ENCODE peak calls at places on chromosomes 3 and 15, in nine cellular contexts. A, D, I, E, F, X, K, C and P are unnamed samples.

GRCh38 chr3:119346076-119346496 is 51.9 kb downstream of the ARHGAP31 start:
- DNase-seq in A (no peak), D (no peak), I (no peak), E (no peak), F (no peak), X (no peak), K (no peak), C (no peak), P (no peak)

GRCh38 chr3:13013994-13014754 is 59.1 kb downstream of the IQSEC1 start:
- DNase-seq in A (peak), D (no peak), I (peak), E (no peak), F (no peak), X (no peak), K (peak), C (no peak), P (no peak)

GRCh38 chr15:77629070-77630030 is 3.4 kb downstream of the LINGO1 start:
- DNase-seq in A (no peak), D (no peak), I (no peak), E (no peak), F (no peak), X (no peak), K (no peak), C (no peak), P (no peak)

GRCh38 chr3:100335137-100335833 is 728 bp downstream of the NIT2 start:
- DNase-seq in A (no peak), D (no peak), I (peak), E (no peak), F (no peak), X (no peak), K (no peak), C (peak), P (no peak)

GRCh38 chr3:194136519-194137313 is 768 bp downstream of the HES1 start:
- DNase-seq in A (no peak), D (no peak), I (peak), E (peak), F (peak), X (no peak), K (peak), C (peak), P (no peak)

GRCh38 chr15:43511012-43511885 is 6.2 kb upstream of the MAP1A start:
- DNase-seq in A (no peak), D (no peak), I (no peak), E (no peak), F (no peak), X (peak), K (peak), C (peak), P (no peak)

GRCh38 chr15:25247418-25248030 is 191.3 kb downstream of the UBE3A start:
- DNase-seq in A (no peak), D (no peak), I (peak), E (peak), F (no peak), X (no peak), K (no peak), C (peak), P (no peak)

GRCh38 chr15:30072630-30073029 is 10.1 kb upstream of the GOLGA8J start:
- DNase-seq in A (no peak), D (no peak), I (no peak), E (no peak), F (no peak), X (no peak), K (no peak), C (no peak), P (no peak)

GRCh38 chr15:100311099-100311751 is 30.6 kb downstream of the ADAMTS17 start:
- DNase-seq in A (no peak), D (no peak), I (no peak), E (no peak), F (no peak), X (no peak), K (no peak), C (no peak), P (no peak)

GRCh38 chr3:183941216-183941615 is 56.5 kb upstream of the PARL start:
- DNase-seq in A (no peak), D (no peak), I (no peak), E (no peak), F (no peak), X (no peak), K (no peak), C (no peak), P (no peak)

GRCh38 chr15:31271706-31272557 is 54.7 kb upstream of the KLF13 start:
- DNase-seq in A (no peak), D (no peak), I (no peak), E (peak), F (no peak), X (no peak), K (no peak), C (peak), P (no peak)

GRCh38 chr3:165518346-165518745 is 318.9 kb downstream of the BCHE start:
- DNase-seq in A (no peak), D (no peak), I (no peak), E (no peak), F (no peak), X (no peak), K (no peak), C (no peak), P (no peak)

GRCh38 chr15:42808921-42809320 is 72.0 kb upstream of the CDAN1 start:
- DNase-seq in A (no peak), D (no peak), I (no peak), E (no peak), F (no peak), X (no peak), K (no peak), C (no peak), P (no peak)

GRCh38 chr3:188929138-188929537 is 242.6 kb upstream of the TPRG1 start:
- DNase-seq in A (no peak), D (no peak), I (no peak), E (no peak), F (no peak), X (no peak), K (no peak), C (no peak), P (no peak)

GRCh38 chr15:92578096-92578835 is 77.3 kb downstream of the FAM174B start:
- DNase-seq in A (no peak), D (no peak), I (no peak), E (no peak), F (no peak), X (no peak), K (no peak), C (peak), P (no peak)

GRCh38 chr3:147816770-147817169 is 407.6 kb downstream of the ZIC1 start:
- DNase-seq in A (no peak), D (no peak), I (no peak), E (no peak), F (no peak), X (no peak), K (no peak), C (no peak), P (no peak)

GRCh38 chr15:78933187-78934062 is 11.4 kb downstream of the CTSH start:
- DNase-seq in A (peak), D (no peak), I (no peak), E (no peak), F (no peak), X (no peak), K (no peak), C (no peak), P (no peak)

GRCh38 chr3:150740733-150741496 is 22.1 kb downstream of the SIAH2 start:
- DNase-seq in A (no peak), D (no peak), I (no peak), E (peak), F (no peak), X (no peak), K (no peak), C (no peak), P (no peak)

GRCh38 chr3:54087581-54088410 is 34.6 kb upstream of the CACNA2D3 start:
- DNase-seq in A (no peak), D (no peak), I (peak), E (no peak), F (no peak), X (no peak), K (no peak), C (peak), P (no peak)